ENCODE peak calls at places on chromosome 20, in nine cellular contexts. One of them, this sample, is unnamed.

GRCh38 chr20:41133709-41134361 is 3.5 kb upstream of the PLCG1 start:
- DNase-seq in GM23338: no peak
- DNase-seq in CD8-positive, alpha-beta T cell: no peak
- DNase-seq in IMR-90: peak
- DNase-seq in heart right ventricle: no peak
- DNase-seq in upper lobe of right lung: no peak
- DNase-seq in gastrocnemius medialis: no peak
- DNase-seq in RWPE1: peak
- DNase-seq in HCT116: no peak
- DNase-seq in this sample: no peak

GRCh38 chr20:62208805-62209755 is 11.0 kb downstream of the HRH3 start:
- DNase-seq in GM23338: peak
- DNase-seq in CD8-positive, alpha-beta T cell: no peak
- DNase-seq in IMR-90: no peak
- DNase-seq in heart right ventricle: no peak
- DNase-seq in upper lobe of right lung: no peak
- DNase-seq in gastrocnemius medialis: peak
- DNase-seq in RWPE1: peak
- DNase-seq in HCT116: no peak
- DNase-seq in this sample: no peak

GRCh38 chr20:46807998-46808397 is 86.6 kb upstream of the EYA2 start:
- DNase-seq in GM23338: no peak
- DNase-seq in CD8-positive, alpha-beta T cell: no peak
- DNase-seq in IMR-90: no peak
- DNase-seq in heart right ventricle: no peak
- DNase-seq in upper lobe of right lung: no peak
- DNase-seq in gastrocnemius medialis: no peak
- DNase-seq in RWPE1: no peak
- DNase-seq in HCT116: no peak
- DNase-seq in this sample: no peak

GRCh38 chr20:15596220-15596875 is 976.9 kb downstream of the KIF16B start:
- DNase-seq in GM23338: no peak
- DNase-seq in CD8-positive, alpha-beta T cell: no peak
- DNase-seq in IMR-90: no peak
- DNase-seq in heart right ventricle: no peak
- DNase-seq in upper lobe of right lung: no peak
- DNase-seq in gastrocnemius medialis: no peak
- DNase-seq in RWPE1: no peak
- DNase-seq in HCT116: no peak
- DNase-seq in this sample: no peak

GRCh38 chr20:39607124-39607523 is 645.0 kb downstream of the DHX35 start:
- DNase-seq in GM23338: no peak
- DNase-seq in CD8-positive, alpha-beta T cell: no peak
- DNase-seq in IMR-90: no peak
- DNase-seq in heart right ventricle: no peak
- DNase-seq in upper lobe of right lung: no peak
- DNase-seq in gastrocnemius medialis: no peak
- DNase-seq in RWPE1: no peak
- DNase-seq in HCT116: no peak
- DNase-seq in this sample: no peak

GRCh38 chr20:35341366-35342028 is 49.3 kb upstream of the FAM83C start:
- DNase-seq in GM23338: no peak
- DNase-seq in CD8-positive, alpha-beta T cell: no peak
- DNase-seq in IMR-90: peak
- DNase-seq in heart right ventricle: no peak
- DNase-seq in upper lobe of right lung: no peak
- DNase-seq in gastrocnemius medialis: no peak
- DNase-seq in RWPE1: no peak
- DNase-seq in HCT116: no peak
- DNase-seq in this sample: no peak

GRCh38 chr20:10790013-10790412 is 116.2 kb upstream of the JAG1 start:
- DNase-seq in GM23338: no peak
- DNase-seq in CD8-positive, alpha-beta T cell: no peak
- DNase-seq in IMR-90: no peak
- DNase-seq in heart right ventricle: no peak
- DNase-seq in upper lobe of right lung: no peak
- DNase-seq in gastrocnemius medialis: no peak
- DNase-seq in RWPE1: peak
- DNase-seq in HCT116: no peak
- DNase-seq in this sample: no peak

GRCh38 chr20:17608701-17609497 is 39.0 kb downstream of the DSTN start:
- DNase-seq in GM23338: no peak
- DNase-seq in CD8-positive, alpha-beta T cell: no peak
- DNase-seq in IMR-90: no peak
- DNase-seq in heart right ventricle: no peak
- DNase-seq in upper lobe of right lung: no peak
- DNase-seq in gastrocnemius medialis: no peak
- DNase-seq in RWPE1: no peak
- DNase-seq in HCT116: no peak
- DNase-seq in this sample: no peak

GRCh38 chr20:56223352-56223751 is 25.2 kb upstream of the MC3R start:
- DNase-seq in GM23338: no peak
- DNase-seq in CD8-positive, alpha-beta T cell: no peak
- DNase-seq in IMR-90: no peak
- DNase-seq in heart right ventricle: no peak
- DNase-seq in upper lobe of right lung: no peak
- DNase-seq in gastrocnemius medialis: no peak
- DNase-seq in RWPE1: peak
- DNase-seq in HCT116: no peak
- DNase-seq in this sample: no peak

GRCh38 chr20:10761232-10761631 is 87.4 kb upstream of the JAG1 start:
- DNase-seq in GM23338: no peak
- DNase-seq in CD8-positive, alpha-beta T cell: no peak
- DNase-seq in IMR-90: peak
- DNase-seq in heart right ventricle: no peak
- DNase-seq in upper lobe of right lung: no peak
- DNase-seq in gastrocnemius medialis: no peak
- DNase-seq in RWPE1: peak
- DNase-seq in HCT116: no peak
- DNase-seq in this sample: no peak

GRCh38 chr20:63210011-63210605 is 5.8 kb downstream of the YTHDF1 start:
- DNase-seq in GM23338: no peak
- DNase-seq in CD8-positive, alpha-beta T cell: no peak
- DNase-seq in IMR-90: no peak
- DNase-seq in heart right ventricle: no peak
- DNase-seq in upper lobe of right lung: no peak
- DNase-seq in gastrocnemius medialis: no peak
- DNase-seq in RWPE1: peak
- DNase-seq in HCT116: no peak
- DNase-seq in this sample: no peak

GRCh38 chr20:14415492-14415891 is 78.1 kb upstream of the FLRT3 start:
- DNase-seq in GM23338: no peak
- DNase-seq in CD8-positive, alpha-beta T cell: no peak
- DNase-seq in IMR-90: no peak
- DNase-seq in heart right ventricle: no peak
- DNase-seq in upper lobe of right lung: no peak
- DNase-seq in gastrocnemius medialis: no peak
- DNase-seq in RWPE1: no peak
- DNase-seq in HCT116: no peak
- DNase-seq in this sample: no peak
- H3K27ac ChIP-seq in GM23338: no peak
- H3K27ac ChIP-seq in CD8-positive, alpha-beta T cell: no peak
- H3K27ac ChIP-seq in IMR-90: no peak
- H3K27ac ChIP-seq in heart right ventricle: no peak
- H3K27ac ChIP-seq in upper lobe of right lung: no peak
- H3K27ac ChIP-seq in gastrocnemius medialis: no peak
- H3K27ac ChIP-seq in RWPE1: no peak
- H3K27ac ChIP-seq in HCT116: no peak
- H3K27ac ChIP-seq in this sample: no peak

GRCh38 chr20:57473246-57474042 is 51.5 kb downstream of the CTCFL start:
- DNase-seq in GM23338: peak
- DNase-seq in CD8-positive, alpha-beta T cell: peak
- DNase-seq in IMR-90: no peak
- DNase-seq in heart right ventricle: no peak
- DNase-seq in upper lobe of right lung: peak
- DNase-seq in gastrocnemius medialis: no peak
- DNase-seq in RWPE1: no peak
- DNase-seq in HCT116: no peak
- DNase-seq in this sample: peak
- TF ChIP-seq CTCF in GM23338: peak
- TF ChIP-seq CTCF in CD8-positive, alpha-beta T cell: no peak
- TF ChIP-seq CTCF in IMR-90: no peak
- TF ChIP-seq CTCF in heart right ventricle: no peak
- TF ChIP-seq CTCF in upper lobe of right lung: no peak
- TF ChIP-seq CTCF in gastrocnemius medialis: no peak
- TF ChIP-seq CTCF in RWPE1: no peak
- TF ChIP-seq CTCF in HCT116: peak
- TF ChIP-seq CTCF in this sample: no peak

DNA sequence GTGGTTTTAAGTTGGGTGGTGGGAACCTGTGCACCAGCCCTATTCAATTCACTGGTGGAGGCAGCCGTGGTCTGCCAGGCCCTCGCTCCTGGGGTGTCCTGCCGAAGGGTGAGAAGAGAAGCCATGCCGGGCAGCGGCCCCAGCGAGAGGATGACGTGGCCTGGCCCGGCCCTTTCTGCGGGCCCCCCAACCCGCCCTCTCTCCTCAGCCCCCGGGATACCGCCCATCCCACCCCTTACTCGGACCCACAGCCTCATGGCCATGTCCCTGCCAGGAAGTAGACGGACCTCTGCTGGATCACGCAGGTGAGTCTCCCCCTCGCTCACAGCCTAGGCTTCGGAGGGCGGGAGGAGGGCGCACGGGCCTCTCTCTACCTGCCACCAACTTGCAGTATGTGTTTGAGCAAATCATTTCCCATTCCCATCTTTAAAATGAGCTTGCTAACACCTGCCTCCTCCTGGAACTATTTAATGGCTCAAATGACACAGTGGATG is 30.1 kb downstream of the SNPH start:
- DNase-seq in GM23338: no peak
- DNase-seq in CD8-positive, alpha-beta T cell: no peak
- DNase-seq in IMR-90: no peak
- DNase-seq in heart right ventricle: no peak
- DNase-seq in upper lobe of right lung: peak
- DNase-seq in gastrocnemius medialis: no peak
- DNase-seq in RWPE1: no peak
- DNase-seq in HCT116: no peak
- DNase-seq in this sample: no peak
- H3K27ac ChIP-seq in GM23338: no peak
- H3K27ac ChIP-seq in CD8-positive, alpha-beta T cell: no peak
- H3K27ac ChIP-seq in IMR-90: no peak
- H3K27ac ChIP-seq in heart right ventricle: no peak
- H3K27ac ChIP-seq in upper lobe of right lung: no peak
- H3K27ac ChIP-seq in gastrocnemius medialis: no peak
- H3K27ac ChIP-seq in RWPE1: no peak
- H3K27ac ChIP-seq in HCT116: no peak
- H3K27ac ChIP-seq in this sample: no peak

GRCh38 chr20:2139736-2140135 is 38.1 kb downstream of the STK35 start:
- DNase-seq in GM23338: no peak
- DNase-seq in CD8-positive, alpha-beta T cell: no peak
- DNase-seq in IMR-90: no peak
- DNase-seq in heart right ventricle: no peak
- DNase-seq in upper lobe of right lung: no peak
- DNase-seq in gastrocnemius medialis: no peak
- DNase-seq in RWPE1: no peak
- DNase-seq in HCT116: no peak
- DNase-seq in this sample: no peak

GRCh38 chr20:2140561-2140960 is 38.9 kb downstream of the STK35 start:
- DNase-seq in GM23338: no peak
- DNase-seq in CD8-positive, alpha-beta T cell: no peak
- DNase-seq in IMR-90: peak
- DNase-seq in heart right ventricle: peak
- DNase-seq in upper lobe of right lung: no peak
- DNase-seq in gastrocnemius medialis: peak
- DNase-seq in RWPE1: no peak
- DNase-seq in HCT116: no peak
- DNase-seq in this sample: no peak

GRCh38 chr20:2141592-2142575 is 40.3 kb downstream of the STK35 start:
- DNase-seq in GM23338: no peak
- DNase-seq in CD8-positive, alpha-beta T cell: no peak
- DNase-seq in IMR-90: no peak
- DNase-seq in heart right ventricle: no peak
- DNase-seq in upper lobe of right lung: no peak
- DNase-seq in gastrocnemius medialis: no peak
- DNase-seq in RWPE1: no peak
- DNase-seq in HCT116: no peak
- DNase-seq in this sample: no peak

GRCh38 chr20:2137552-2138201 is 36.0 kb downstream of the STK35 start:
- DNase-seq in GM23338: no peak
- DNase-seq in CD8-positive, alpha-beta T cell: no peak
- DNase-seq in IMR-90: peak
- DNase-seq in heart right ventricle: no peak
- DNase-seq in upper lobe of right lung: no peak
- DNase-seq in gastrocnemius medialis: no peak
- DNase-seq in RWPE1: no peak
- DNase-seq in HCT116: no peak
- DNase-seq in this sample: no peak

GRCh38 chr20:2139250-2139649 is 37.6 kb downstream of the STK35 start:
- DNase-seq in GM23338: no peak
- DNase-seq in CD8-positive, alpha-beta T cell: no peak
- DNase-seq in IMR-90: no peak
- DNase-seq in heart right ventricle: no peak
- DNase-seq in upper lobe of right lung: no peak
- DNase-seq in gastrocnemius medialis: no peak
- DNase-seq in RWPE1: no peak
- DNase-seq in HCT116: no peak
- DNase-seq in this sample: no peak
- TF ChIP-seq CTCF in GM23338: no peak
- TF ChIP-seq CTCF in CD8-positive, alpha-beta T cell: no peak
- TF ChIP-seq CTCF in IMR-90: no peak
- TF ChIP-seq CTCF in heart right ventricle: no peak
- TF ChIP-seq CTCF in upper lobe of right lung: no peak
- TF ChIP-seq CTCF in gastrocnemius medialis: no peak
- TF ChIP-seq CTCF in RWPE1: no peak
- TF ChIP-seq CTCF in HCT116: no peak
- TF ChIP-seq CTCF in this sample: no peak

DNA sequence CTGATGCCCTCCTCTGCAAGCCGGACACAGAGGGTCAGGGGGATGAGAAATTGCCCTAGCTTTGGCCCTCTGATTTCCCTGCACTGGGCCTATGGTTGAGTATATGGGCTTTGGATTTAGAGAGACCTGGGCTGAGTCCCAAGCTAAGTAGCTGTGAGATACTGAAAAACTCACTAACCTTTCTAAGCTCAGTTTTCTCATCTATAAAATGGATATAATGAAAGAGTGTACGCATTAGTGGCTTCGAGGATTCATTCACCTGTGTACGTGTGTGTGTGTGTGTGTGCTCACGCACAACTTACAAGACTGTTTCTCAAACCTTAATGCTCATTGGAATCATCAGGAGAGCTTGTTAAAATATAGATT is 12.7 kb upstream of the RBPJL start:
- DNase-seq in GM23338: no peak
- DNase-seq in CD8-positive, alpha-beta T cell: no peak
- DNase-seq in IMR-90: no peak
- DNase-seq in heart right ventricle: no peak
- DNase-seq in upper lobe of right lung: no peak
- DNase-seq in gastrocnemius medialis: no peak
- DNase-seq in RWPE1: no peak
- DNase-seq in HCT116: no peak
- DNase-seq in this sample: no peak
- H3K27ac ChIP-seq in GM23338: no peak
- H3K27ac ChIP-seq in CD8-positive, alpha-beta T cell: no peak
- H3K27ac ChIP-seq in IMR-90: no peak
- H3K27ac ChIP-seq in heart right ventricle: no peak
- H3K27ac ChIP-seq in upper lobe of right lung: no peak
- H3K27ac ChIP-seq in gastrocnemius medialis: no peak
- H3K27ac ChIP-seq in RWPE1: peak
- H3K27ac ChIP-seq in HCT116: no peak
- H3K27ac ChIP-seq in this sample: no peak